ENCODE peak calls at places on chromosome 6, in six cellular contexts. G is suprapubic skin, E is heart right ventricle, M is tibial nerve, T is GM23248, H is sigmoid colon. Q is an unnamed sample.

GRCh38 chr6:110530671-110531070 is 54.3 kb upstream of the SLC22A16 start:
- DNase-seq in G (no peak), E (no peak), M (no peak), T (peak), H (no peak), Q (no peak)

GRCh38 chr6:63644668-63645326 is 9.2 kb downstream of the PHF3 start:
- DNase-seq in G (no peak), E (peak), M (no peak), T (peak), H (no peak), Q (no peak)

GRCh38 chr6:144265390-144265789 is 19.7 kb upstream of the UTRN start:
- DNase-seq in G (no peak), E (peak), M (no peak), T (peak), H (no peak), Q (no peak)

GRCh38 chr6:163780993-163781392 is 366.5 kb downstream of the QKI start:
- DNase-seq in G (no peak), E (peak), M (peak), T (no peak), H (peak), Q (no peak)

GRCh38 chr6:51283723-51284122 is 465.1 kb downstream of the TFAP2B start:
- DNase-seq in G (no peak), E (no peak), M (no peak), T (no peak), H (no peak), Q (no peak)

GRCh38 chr6:105352037-105352617 is 50.8 kb downstream of the PREP start:
- DNase-seq in G (no peak), E (no peak), M (no peak), T (no peak), H (no peak), Q (no peak)

GRCh38 chr6:90231308-90231707 is 65.3 kb downstream of the BACH2 start:
- DNase-seq in G (no peak), E (no peak), M (no peak), T (no peak), H (no peak), Q (no peak)

GRCh38 chr6:3195695-3196497 is 31.6 kb downstream of the TUBB2B start:
- DNase-seq in G (no peak), E (no peak), M (no peak), T (peak), H (no peak), Q (no peak)

GRCh38 chr6:105608711-105609374 is 206.0 kb upstream of the PREP start:
- DNase-seq in G (no peak), E (no peak), M (no peak), T (peak), H (no peak), Q (no peak)

GRCh38 chr6:111872521-111873177 is 603 bp downstream of the FYN start:
- DNase-seq in G (peak), E (no peak), M (peak), T (peak), H (peak), Q (no peak)

GRCh38 chr6:157392927-157393666 is 12.1 kb downstream of the ZDHHC14 start:
- DNase-seq in G (no peak), E (no peak), M (no peak), T (no peak), H (no peak), Q (no peak)

GRCh38 chr6:52352239-52353008 is 9.5 kb upstream of the PAQR8 start:
- DNase-seq in G (no peak), E (no peak), M (no peak), T (peak), H (no peak), Q (no peak)

GRCh38 chr6:120077489-120077888 is 727.9 kb upstream of the MAN1A1 start:
- DNase-seq in G (no peak), E (no peak), M (no peak), T (peak), H (no peak), Q (no peak)

GRCh38 chr6:151071295-151071694 is 168.5 kb upstream of the AKAP12 start:
- DNase-seq in G (no peak), E (peak), M (peak), T (peak), H (peak), Q (peak)

GRCh38 chr6:138971601-138972000 is 16.5 kb downstream of the REPS1 start:
- DNase-seq in G (no peak), E (no peak), M (no peak), T (peak), H (no peak), Q (no peak)

GRCh38 chr6:162058281-162058875 is 669.2 kb downstream of the PRKN start:
- DNase-seq in G (no peak), E (peak), M (no peak), T (peak), H (no peak), Q (no peak)

GRCh38 chr6:129497591-129498555 is 212.1 kb downstream of the ARHGAP18 start:
- DNase-seq in G (no peak), E (no peak), M (no peak), T (peak), H (no peak), Q (no peak)

GRCh38 chr6:53032853-53033252 is 32.4 kb upstream of the FBXO9 start:
- DNase-seq in G (no peak), E (no peak), M (no peak), T (peak), H (no peak), Q (no peak)

GRCh38 chr6:74971631-74972030 is 234.2 kb downstream of the COL12A1 start:
- DNase-seq in G (no peak), E (no peak), M (no peak), T (peak), H (no peak), Q (no peak)

GRCh38 chr6:55974688-55975087 is 99.3 kb upstream of the BMP5 start:
- DNase-seq in G (no peak), E (no peak), M (no peak), T (no peak), H (no peak), Q (no peak)

GRCh38 chr6:161598896-161599295 is 325.0 kb upstream of the AGPAT4 start:
- DNase-seq in G (no peak), E (no peak), M (no peak), T (no peak), H (no peak), Q (no peak)

GRCh38 chr6:98921038-98921437 is 26.7 kb downstream of the FBXL4 start:
- DNase-seq in G (no peak), E (no peak), M (no peak), T (no peak), H (no peak), Q (no peak)

GRCh38 chr6:72776456-72776855 is 154.6 kb downstream of the KCNQ5 start:
- DNase-seq in G (no peak), E (no peak), M (no peak), T (no peak), H (no peak), Q (no peak)

GRCh38 chr6:150324044-150324443 is 44.8 kb upstream of the IYD start:
- DNase-seq in G (no peak), E (no peak), M (no peak), T (no peak), H (no peak), Q (no peak)

GRCh38 chr6:166494757-166495486 is 91.6 kb downstream of the RAMACL start:
- DNase-seq in G (no peak), E (no peak), M (no peak), T (no peak), H (peak), Q (no peak)

GRCh38 chr6:20366082-20366834 is 35.4 kb upstream of the E2F3 start:
- DNase-seq in G (no peak), E (no peak), M (no peak), T (no peak), H (no peak), Q (no peak)

GRCh38 chr6:776394-777041 is 83.6 kb upstream of the EXOC2 start:
- DNase-seq in G (no peak), E (no peak), M (no peak), T (no peak), H (no peak), Q (no peak)

GRCh38 chr6:782141-782540 is 89.2 kb upstream of the EXOC2 start:
- DNase-seq in G (no peak), E (no peak), M (no peak), T (no peak), H (no peak), Q (no peak)

GRCh38 chr6:783966-784365 is 91.0 kb upstream of the EXOC2 start:
- DNase-seq in G (no peak), E (no peak), M (no peak), T (no peak), H (no peak), Q (no peak)

GRCh38 chr6:780669-781068 is 87.7 kb upstream of the EXOC2 start:
- DNase-seq in G (no peak), E (no peak), M (no peak), T (no peak), H (no peak), Q (no peak)

DNA sequence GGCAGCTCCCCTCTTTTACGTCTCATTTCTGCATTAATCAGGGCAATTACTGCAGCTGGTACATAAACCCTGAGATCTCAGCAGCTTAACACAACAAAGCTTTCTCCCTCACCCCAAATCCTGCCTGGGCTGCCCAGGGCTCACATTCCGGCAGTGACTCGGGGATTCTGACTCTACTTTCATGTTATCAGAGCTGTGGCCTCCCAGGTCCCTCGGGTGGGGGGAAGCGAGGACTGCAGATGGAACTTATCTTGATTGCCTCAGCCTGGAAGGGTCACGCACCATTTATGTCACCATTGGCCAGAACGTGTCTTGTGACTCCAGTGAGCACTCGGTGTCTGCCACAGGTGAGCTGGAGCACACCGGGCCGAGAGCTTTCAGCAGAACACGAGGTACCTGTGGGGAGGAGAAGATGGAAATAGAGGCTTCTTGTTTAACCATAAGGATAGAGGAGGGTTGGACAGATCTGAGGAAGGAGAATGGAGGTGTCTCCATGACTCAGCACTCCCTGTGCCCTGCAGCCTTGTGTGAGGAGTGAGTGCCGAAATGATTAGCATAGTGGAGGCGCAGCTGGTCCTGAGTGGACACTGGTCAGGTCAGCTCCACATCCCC is 88.5 kb upstream of the EXOC2 start:
- DNase-seq in G (no peak), E (no peak), M (no peak), T (no peak), H (no peak), Q (no peak)
- H3K27ac ChIP-seq in G (no peak), E (no peak), M (no peak), T (no peak), H (no peak), Q (no peak)

DNA sequence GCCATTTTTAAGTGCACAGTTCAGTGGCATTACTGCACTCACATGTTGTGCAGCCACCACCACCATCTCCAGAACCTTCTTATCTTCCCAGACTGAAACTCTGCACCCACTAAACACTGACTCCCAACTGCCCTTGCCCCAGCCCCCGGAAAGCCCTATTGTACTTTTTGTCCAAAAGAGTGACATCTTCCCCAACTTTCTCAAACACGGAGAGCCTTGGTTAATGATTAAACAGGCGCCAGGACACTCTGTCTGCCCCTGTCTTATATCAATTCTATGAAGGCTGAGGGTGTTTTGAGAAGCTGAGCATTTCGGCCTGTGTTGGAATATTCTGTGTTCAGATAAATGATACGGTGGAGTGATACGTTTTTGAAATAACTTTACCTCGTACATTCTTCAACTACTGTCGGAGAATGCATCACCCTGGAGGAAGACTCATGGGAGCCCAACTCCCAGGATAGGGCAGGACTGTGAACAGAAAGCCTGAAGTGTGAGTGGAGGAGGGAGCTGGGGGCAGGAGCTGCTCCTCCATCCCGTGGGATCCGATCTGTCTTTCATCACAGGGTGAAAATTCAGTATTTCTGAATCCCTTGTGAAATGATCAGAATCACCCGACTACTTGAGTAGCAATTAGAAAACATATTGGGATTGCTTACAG is 68.7 kb upstream of the FOXC1 start:
- DNase-seq in G (no peak), E (no peak), M (no peak), T (no peak), H (no peak), Q (no peak)
- H3K27ac ChIP-seq in G (no peak), E (no peak), M (no peak), T (no peak), H (no peak), Q (no peak)

DNA sequence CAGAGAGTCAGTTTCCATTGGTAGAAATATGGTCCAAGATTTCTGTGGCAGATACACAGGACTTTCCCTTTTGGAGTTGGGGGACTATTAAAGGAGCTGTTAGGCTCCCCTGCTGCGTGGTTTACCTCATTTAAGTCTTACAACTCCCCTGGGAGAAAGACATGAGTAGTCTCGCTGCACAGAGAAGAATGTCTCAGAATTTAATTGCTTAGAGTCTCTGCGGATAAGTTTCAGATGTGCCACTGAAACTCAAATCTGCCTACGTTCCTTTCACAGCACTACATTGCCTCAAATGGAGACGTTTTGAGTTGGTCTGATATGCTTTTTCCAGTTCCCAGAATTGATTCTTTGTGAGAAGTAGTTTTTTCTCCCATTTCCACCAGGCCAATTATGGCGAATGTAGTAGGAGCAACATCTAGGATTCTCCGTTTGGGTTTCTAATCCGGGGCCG is 585 bp upstream of the SLC35F1 start:
- DNase-seq in G (no peak), E (no peak), M (no peak), T (peak), H (no peak), Q (no peak)
- H3K27ac ChIP-seq in G (no peak), E (no peak), M (no peak), T (no peak), H (peak), Q (no peak)

DNA sequence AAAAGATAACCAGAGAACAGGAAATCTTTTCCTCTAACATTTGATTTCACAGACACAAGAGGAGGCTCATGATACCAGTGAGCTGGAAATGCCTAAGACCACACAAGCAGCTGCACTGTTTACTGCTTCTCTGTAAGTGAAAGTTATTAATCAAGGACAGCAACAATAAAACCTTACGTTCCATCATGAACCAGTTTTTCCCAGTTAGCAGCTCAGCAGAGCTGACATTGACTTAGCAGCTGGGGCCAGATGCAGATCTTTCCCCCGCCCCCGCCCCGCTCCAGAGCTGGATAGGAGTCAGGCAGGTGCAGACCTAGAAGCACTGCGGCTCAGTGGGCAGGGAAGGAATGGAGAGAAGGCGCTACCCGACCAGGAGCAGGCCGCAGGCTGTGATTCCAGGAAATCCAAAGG is 275.2 kb downstream of the GMDS start:
- DNase-seq in G (no peak), E (no peak), M (no peak), T (no peak), H (no peak), Q (no peak)
- H3K27ac ChIP-seq in G (no peak), E (no peak), M (no peak), T (no peak), H (no peak), Q (no peak)

DNA sequence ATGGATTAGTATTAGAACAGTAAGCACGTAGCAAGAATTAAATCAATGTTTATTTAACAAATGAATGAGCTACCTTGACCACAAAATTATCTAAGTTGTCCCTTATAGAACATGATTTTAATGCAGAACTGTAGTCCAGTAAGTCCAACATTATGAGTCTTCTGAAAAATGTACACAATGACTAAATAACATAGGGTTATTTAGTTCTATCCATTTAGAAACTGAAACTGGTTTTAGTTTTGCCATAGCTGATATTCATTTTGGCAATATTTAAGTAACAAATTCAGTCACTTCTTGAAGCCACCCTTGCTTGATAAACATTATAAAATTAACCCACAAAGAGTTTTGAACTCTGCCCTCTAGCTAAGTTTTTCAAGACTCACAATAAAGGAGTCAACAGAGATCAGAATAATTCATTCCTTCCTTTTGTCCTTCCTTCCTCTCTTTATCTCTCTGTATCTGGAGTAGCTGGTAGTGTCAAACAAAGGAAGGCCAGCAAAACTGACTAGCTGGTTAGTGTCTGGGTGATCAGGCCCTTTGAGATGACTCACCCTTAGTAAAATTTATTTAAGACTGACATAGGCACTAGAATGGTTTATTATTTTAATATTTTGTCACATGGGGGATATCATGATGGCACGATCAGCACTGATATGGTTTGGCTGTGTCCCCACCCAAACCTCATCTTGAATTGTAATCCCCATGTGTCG is 115.1 kb downstream of the BTBD9 start:
- DNase-seq in G (no peak), E (no peak), M (no peak), T (peak), H (no peak), Q (no peak)
- H3K27ac ChIP-seq in G (no peak), E (no peak), M (no peak), T (no peak), H (no peak), Q (no peak)

DNA sequence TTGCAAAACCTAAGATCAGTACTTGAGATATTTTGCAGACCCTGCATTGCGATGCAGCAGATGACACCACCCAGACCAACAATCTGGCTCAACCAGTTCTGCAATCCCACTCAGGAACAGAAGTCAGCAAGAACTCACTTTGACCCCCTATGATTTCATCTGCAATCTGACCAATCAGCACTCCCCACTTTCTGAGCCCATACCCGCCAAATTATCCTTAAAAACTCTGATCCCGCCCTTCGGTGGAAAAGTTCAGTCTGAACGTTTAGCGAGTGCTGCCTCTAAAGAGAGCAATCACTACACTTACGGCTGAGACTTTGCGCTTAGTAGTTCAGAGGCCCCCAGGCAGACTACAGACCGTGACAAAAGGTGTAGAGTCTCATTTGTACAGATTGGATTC is 17.3 kb upstream of the KIAA1586 start:
- DNase-seq in G (no peak), E (no peak), M (no peak), T (no peak), H (no peak), Q (no peak)
- H3K27ac ChIP-seq in G (no peak), E (no peak), M (no peak), T (no peak), H (no peak), Q (no peak)

GRCh38 chr6:28922841-28923317 is 906 bp downstream of the TRIM27 start:
- DNase-seq in G (no peak), E (peak), M (no peak), T (peak), H (no peak), Q (no peak)
- H3K27ac ChIP-seq in G (peak), E (peak), M (peak), T (peak), H (peak), Q (peak)

GRCh38 chr6:117481926-117482239 is 591 bp upstream of the DCBLD1 start:
- DNase-seq in G (no peak), E (no peak), M (no peak), T (no peak), H (no peak), Q (no peak)
- H3K27ac ChIP-seq in G (peak), E (peak), M (no peak), T (peak), H (peak), Q (peak)

GRCh38 chr6:45256697-45257695 is 71.1 kb upstream of the RUNX2 start:
- DNase-seq in G (no peak), E (no peak), M (no peak), T (peak), H (no peak), Q (no peak)
- H3K27ac ChIP-seq in G (no peak), E (no peak), M (no peak), T (no peak), H (no peak), Q (no peak)

GRCh38 chr6:158799051-158799792 is 19.9 kb downstream of the EZR start:
- DNase-seq in G (no peak), E (peak), M (no peak), T (peak), H (no peak), Q (no peak)
- H3K27ac ChIP-seq in G (peak), E (peak), M (no peak), T (no peak), H (no peak), Q (peak)

Q was measured in coronary artery.